ENCODE peak calls at places on chromosome 12, in seven cellular contexts. A is stimulated activated naive CD8-positive, alpha-beta T cell treated with anti-CD3 and anti-CD28 coated beads, Interleukin-15, amount 100 ng/mL, for 72 hours; V is GM13977; D is CD8-positive, alpha-beta T cell; H is NCI-H2081; X is right cardiac atrium; N is brain microvascular endothelial cell. C is an unnamed sample.

GRCh38 chr12:54420766-54421144 is 1.7 kb upstream of the ITGA5 start:
- DNase-seq in V (no peak), N (no peak), H (no peak), A (no peak), D (no peak), X (peak; percentile 54), C (no peak)

GRCh38 chr12:116353958-116354357 is 76.5 kb upstream of the MED13L start:
- DNase-seq in D (no peak), A (no peak), V (no peak), X (no peak), N (no peak), H (no peak), C (no peak)

GRCh38 chr12:49744363-49744885 is 3.1 kb downstream of the TMBIM6 start:
- DNase-seq in X (no peak), D (no peak), H (no peak), V (no peak), N (no peak), A (no peak), C (no peak)

GRCh38 chr12:57779736-57780135 is 2.9 kb upstream of the TSFM start:
- DNase-seq in D (no peak), V (no peak), A (no peak), N (no peak), X (no peak), H (no peak), C (no peak)

GRCh38 chr12:47346251-47347019 is 266.7 kb upstream of the AMIGO2 start:
- DNase-seq in H (peak; percentile 37), N (no peak), X (no peak), D (no peak), V (no peak), A (no peak), C (no peak)

GRCh38 chr12:46107591-46107990 is 117.2 kb upstream of the SCAF11 start:
- DNase-seq in A (no peak), D (no peak), X (no peak), H (no peak), V (no peak), N (no peak), C (no peak)

GRCh38 chr12:90460681-90461080 is 494.3 kb downstream of the CCER1 start:
- DNase-seq in X (no peak), A (no peak), V (no peak), D (no peak), H (no peak), N (no peak), C (no peak)

GRCh38 chr12:89389755-89390661 is 37.7 kb upstream of the DUSP6 start:
- DNase-seq in V (no peak), H (no peak), D (no peak), X (no peak), N (peak; percentile 40), A (no peak), C (no peak)

GRCh38 chr12:10956085-10956484 is 17.0 kb upstream of the TAS2R14 start:
- DNase-seq in X (no peak), D (no peak), V (no peak), H (no peak), A (no peak), N (no peak), C (no peak)

GRCh38 chr12:52441320-52441911 is 7.2 kb upstream of the KRT75 start:
- DNase-seq in V (no peak), X (no peak), D (no peak), H (no peak), A (no peak), N (no peak), C (no peak)

GRCh38 chr12:12441051-12441807 is 84.4 kb downstream of the BORCS5 start:
- DNase-seq in N (no peak), D (no peak), A (no peak), X (no peak), V (no peak), H (peak; percentile 96), C (no peak)

GRCh38 chr12:123972448-123973401 is at the start of the genes CCDC92 and ZNF664:
- DNase-seq in D (peak; percentile 91), A (peak; percentile 96), N (peak; percentile 81), H (peak; percentile 95), X (peak; percentile 92), V (peak; percentile 99), C (no peak)

C was measured in non-pigmented ciliary epithelial cell.